ENCODE peak calls at places on chromosome 20, in seven cellular contexts. One of them, this sample, is unnamed. For H3K4me1 and H3K9me3, the result is how much of the 10 kb centered on the place peaks cover.

GRCh38 chr20:50296450-50297375 is 106.1 kb downstream of the CEBPB start:
- DNase-seq in hepatocyte: no peak
- DNase-seq in adrenal gland: no peak
- DNase-seq in thoracic aorta: no peak
- DNase-seq in pancreas: no peak
- DNase-seq in breast epithelium: no peak
- DNase-seq in OCI-LY7: no peak
- DNase-seq in this sample: no peak

GRCh38 chr20:34542439-34542838 is 16.1 kb upstream of the MAP1LC3A start:
- DNase-seq in hepatocyte: no peak
- DNase-seq in adrenal gland: no peak
- DNase-seq in thoracic aorta: no peak
- DNase-seq in pancreas: no peak
- DNase-seq in breast epithelium: no peak
- DNase-seq in OCI-LY7: no peak
- DNase-seq in this sample: no peak

GRCh38 chr20:22559711-22560305 is 24.6 kb downstream of the FOXA2 start:
- DNase-seq in hepatocyte: no peak
- DNase-seq in adrenal gland: no peak
- DNase-seq in thoracic aorta: no peak
- DNase-seq in pancreas: no peak
- DNase-seq in breast epithelium: no peak
- DNase-seq in OCI-LY7: no peak
- DNase-seq in this sample: no peak

GRCh38 chr20:36147707-36148106 is 6.8 kb upstream of the EPB41L1 start:
- DNase-seq in hepatocyte: peak
- DNase-seq in adrenal gland: peak
- DNase-seq in thoracic aorta: no peak
- DNase-seq in pancreas: no peak
- DNase-seq in breast epithelium: no peak
- DNase-seq in OCI-LY7: no peak
- DNase-seq in this sample: no peak

GRCh38 chr20:24993337-24994185 is 1.0 kb upstream of the APMAP start:
- DNase-seq in hepatocyte: peak
- DNase-seq in adrenal gland: no peak
- DNase-seq in thoracic aorta: no peak
- DNase-seq in pancreas: no peak
- DNase-seq in breast epithelium: no peak
- DNase-seq in OCI-LY7: peak
- DNase-seq in this sample: no peak

GRCh38 chr20:24699321-24700165 is 230.1 kb downstream of the SYNDIG1 start:
- DNase-seq in hepatocyte: no peak
- DNase-seq in adrenal gland: no peak
- DNase-seq in thoracic aorta: no peak
- DNase-seq in pancreas: no peak
- DNase-seq in breast epithelium: no peak
- DNase-seq in OCI-LY7: no peak
- DNase-seq in this sample: no peak

GRCh38 chr20:23451956-23452487 is 654 bp downstream of the CST11 start:
- DNase-seq in hepatocyte: peak
- DNase-seq in adrenal gland: no peak
- DNase-seq in thoracic aorta: no peak
- DNase-seq in pancreas: no peak
- DNase-seq in breast epithelium: no peak
- DNase-seq in OCI-LY7: no peak
- DNase-seq in this sample: no peak

GRCh38 chr20:3423126-3423525 is 15.7 kb upstream of the DNAAF9 start:
- DNase-seq in hepatocyte: no peak
- DNase-seq in adrenal gland: no peak
- DNase-seq in thoracic aorta: no peak
- DNase-seq in pancreas: no peak
- DNase-seq in breast epithelium: no peak
- DNase-seq in OCI-LY7: no peak
- DNase-seq in this sample: no peak

GRCh38 chr20:44644384-44645131 is 6.9 kb downstream of the ADA start:
- DNase-seq in hepatocyte: no peak
- DNase-seq in adrenal gland: no peak
- DNase-seq in thoracic aorta: no peak
- DNase-seq in pancreas: no peak
- DNase-seq in breast epithelium: no peak
- DNase-seq in OCI-LY7: peak
- DNase-seq in this sample: no peak

GRCh38 chr20:44295995-44296394 is 15.0 kb downstream of the FITM2 start:
- DNase-seq in hepatocyte: no peak
- DNase-seq in adrenal gland: no peak
- DNase-seq in thoracic aorta: no peak
- DNase-seq in pancreas: no peak
- DNase-seq in breast epithelium: no peak
- DNase-seq in OCI-LY7: no peak
- DNase-seq in this sample: peak

GRCh38 chr20:3752386-3752759 is 15.2 kb downstream of the ADISSP start:
- DNase-seq in hepatocyte: no peak
- DNase-seq in adrenal gland: no peak
- DNase-seq in thoracic aorta: no peak
- DNase-seq in pancreas: no peak
- DNase-seq in breast epithelium: no peak
- DNase-seq in OCI-LY7: no peak
- DNase-seq in this sample: no peak

GRCh38 chr20:13331536-13331935 is 110.5 kb downstream of the ISM1 start:
- DNase-seq in hepatocyte: no peak
- DNase-seq in adrenal gland: no peak
- DNase-seq in thoracic aorta: no peak
- DNase-seq in pancreas: no peak
- DNase-seq in breast epithelium: no peak
- DNase-seq in OCI-LY7: no peak
- DNase-seq in this sample: no peak

GRCh38 chr20:5030348-5031205 is 29.3 kb upstream of the SLC23A2 start:
- DNase-seq in hepatocyte: no peak
- DNase-seq in adrenal gland: no peak
- DNase-seq in thoracic aorta: no peak
- DNase-seq in pancreas: no peak
- DNase-seq in breast epithelium: no peak
- DNase-seq in OCI-LY7: no peak
- DNase-seq in this sample: no peak

GRCh38 chr20:41587523-41587922 is 30.7 kb downstream of the CHD6 start:
- DNase-seq in hepatocyte: no peak
- DNase-seq in adrenal gland: no peak
- DNase-seq in thoracic aorta: no peak
- DNase-seq in pancreas: no peak
- DNase-seq in breast epithelium: no peak
- DNase-seq in OCI-LY7: no peak
- DNase-seq in this sample: no peak

GRCh38 chr20:45017281-45017680 is 51.0 kb downstream of the STK4 start:
- DNase-seq in hepatocyte: no peak
- DNase-seq in adrenal gland: no peak
- DNase-seq in thoracic aorta: no peak
- DNase-seq in pancreas: no peak
- DNase-seq in breast epithelium: no peak
- DNase-seq in OCI-LY7: no peak
- DNase-seq in this sample: no peak

DNA sequence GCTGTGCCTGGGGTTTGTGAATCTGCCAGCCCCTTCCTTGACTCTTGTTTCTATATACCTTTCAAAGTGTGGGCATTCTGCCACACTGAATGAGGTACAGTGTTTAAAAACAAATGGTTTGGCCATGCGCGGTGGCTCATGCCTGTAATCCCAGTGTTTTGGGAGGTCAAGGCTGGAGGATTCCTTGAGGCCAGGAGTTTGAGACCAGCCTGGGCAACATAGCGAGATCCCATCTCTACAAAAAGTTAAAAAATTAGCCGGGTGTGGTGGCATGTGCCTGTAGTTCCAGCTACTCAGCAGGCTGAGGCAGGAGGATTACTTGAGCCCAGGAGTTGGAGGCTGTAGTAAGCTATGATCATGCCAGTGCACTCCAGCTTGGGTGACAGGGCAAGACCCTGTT is 5.8 kb downstream of the FAM83D start:
- DNase-seq in hepatocyte: no peak
- DNase-seq in adrenal gland: no peak
- DNase-seq in thoracic aorta: no peak
- DNase-seq in pancreas: no peak
- DNase-seq in breast epithelium: no peak
- DNase-seq in OCI-LY7: no peak
- DNase-seq in this sample: no peak
- H3K4me1 ChIP-seq in hepatocyte: under half
- H3K4me1 ChIP-seq in adrenal gland: under half
- H3K4me1 ChIP-seq in thoracic aorta: under half
- H3K4me1 ChIP-seq in pancreas: under half
- H3K4me1 ChIP-seq in breast epithelium: under half
- H3K4me1 ChIP-seq in OCI-LY7: half or more
- H3K4me1 ChIP-seq in this sample: under half

DNA sequence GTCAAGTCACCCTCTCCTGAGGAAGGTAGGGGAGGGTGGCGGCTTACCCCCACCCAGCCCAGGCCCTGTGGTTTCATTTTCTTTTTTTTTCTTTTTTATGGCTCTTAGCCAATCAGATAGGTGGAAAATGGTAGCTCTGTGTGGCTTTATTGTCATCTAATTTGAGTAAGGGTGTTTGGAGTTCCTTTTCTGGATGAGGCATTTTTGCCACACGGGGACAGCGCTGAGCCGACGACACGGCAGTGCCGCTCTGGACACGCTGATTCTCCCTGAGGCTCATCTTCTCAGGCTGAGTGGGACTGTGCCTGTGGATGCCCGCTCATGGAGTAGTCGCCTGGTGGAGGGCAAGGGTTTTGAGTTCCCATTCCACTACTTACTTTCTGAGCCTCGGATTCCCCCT is 37.6 kb upstream of the ANGPT4 start:
- DNase-seq in hepatocyte: no peak
- DNase-seq in adrenal gland: no peak
- DNase-seq in thoracic aorta: no peak
- DNase-seq in pancreas: no peak
- DNase-seq in breast epithelium: no peak
- DNase-seq in OCI-LY7: no peak
- DNase-seq in this sample: no peak
- TF ChIP-seq CTCF in hepatocyte: peak
- TF ChIP-seq CTCF in adrenal gland: peak
- TF ChIP-seq CTCF in thoracic aorta: no peak
- TF ChIP-seq CTCF in pancreas: no peak
- TF ChIP-seq CTCF in breast epithelium: peak
- TF ChIP-seq CTCF in OCI-LY7: no peak
- TF ChIP-seq CTCF in this sample: no peak

GRCh38 chr20:60507087-60507684 is 549.0 kb downstream of the CDH26 start:
- DNase-seq in hepatocyte: no peak
- DNase-seq in adrenal gland: no peak
- DNase-seq in thoracic aorta: no peak
- DNase-seq in pancreas: no peak
- DNase-seq in breast epithelium: no peak
- DNase-seq in OCI-LY7: no peak
- DNase-seq in this sample: no peak

GRCh38 chr20:60516442-60516841 is 558.2 kb downstream of the CDH26 start:
- DNase-seq in hepatocyte: no peak
- DNase-seq in adrenal gland: no peak
- DNase-seq in thoracic aorta: no peak
- DNase-seq in pancreas: no peak
- DNase-seq in breast epithelium: no peak
- DNase-seq in OCI-LY7: no peak
- DNase-seq in this sample: no peak

GRCh38 chr20:60510356-60510755 is 552.1 kb downstream of the CDH26 start:
- DNase-seq in hepatocyte: no peak
- DNase-seq in adrenal gland: no peak
- DNase-seq in thoracic aorta: no peak
- DNase-seq in pancreas: no peak
- DNase-seq in breast epithelium: no peak
- DNase-seq in OCI-LY7: no peak
- DNase-seq in this sample: no peak

DNA sequence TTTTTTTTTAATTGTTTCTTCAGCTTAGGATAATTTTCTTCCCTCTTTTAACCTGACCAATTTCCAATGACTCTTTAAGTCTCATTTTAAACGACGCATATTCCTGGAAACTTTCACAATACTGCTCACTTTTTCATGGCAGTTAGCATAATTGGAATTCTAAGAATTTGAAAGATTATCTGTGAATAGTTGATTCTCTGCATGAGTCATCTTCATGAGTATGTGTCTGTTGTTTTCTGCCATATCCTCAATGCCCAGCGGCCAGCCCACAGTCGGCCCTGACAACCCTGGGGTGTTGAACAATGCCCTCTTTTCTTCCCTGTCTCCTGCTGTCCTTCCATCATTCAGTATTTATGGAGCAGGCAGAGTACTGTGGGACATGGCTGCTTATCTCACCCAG is 554.2 kb downstream of the CDH26 start:
- DNase-seq in hepatocyte: no peak
- DNase-seq in adrenal gland: no peak
- DNase-seq in thoracic aorta: no peak
- DNase-seq in pancreas: no peak
- DNase-seq in breast epithelium: no peak
- DNase-seq in OCI-LY7: no peak
- DNase-seq in this sample: no peak
- H3K9me3 ChIP-seq in hepatocyte: under half
- H3K9me3 ChIP-seq in adrenal gland: under half
- H3K9me3 ChIP-seq in thoracic aorta: under half
- H3K9me3 ChIP-seq in pancreas: under half
- H3K9me3 ChIP-seq in breast epithelium: under half
- H3K9me3 ChIP-seq in OCI-LY7: under half
- H3K9me3 ChIP-seq in this sample: under half

GRCh38 chr20:47330071-47330470 is 26.4 kb downstream of the ZMYND8 start:
- DNase-seq in hepatocyte: no peak
- DNase-seq in adrenal gland: no peak
- DNase-seq in thoracic aorta: no peak
- DNase-seq in pancreas: no peak
- DNase-seq in breast epithelium: no peak
- DNase-seq in OCI-LY7: no peak
- DNase-seq in this sample: no peak

GRCh38 chr20:47326718-47327137 is 29.8 kb downstream of the ZMYND8 start:
- DNase-seq in hepatocyte: no peak
- DNase-seq in adrenal gland: no peak
- DNase-seq in thoracic aorta: no peak
- DNase-seq in pancreas: no peak
- DNase-seq in breast epithelium: no peak
- DNase-seq in OCI-LY7: no peak
- DNase-seq in this sample: no peak

GRCh38 chr20:47327711-47328110 is 28.8 kb downstream of the ZMYND8 start:
- DNase-seq in hepatocyte: no peak
- DNase-seq in adrenal gland: no peak
- DNase-seq in thoracic aorta: no peak
- DNase-seq in pancreas: no peak
- DNase-seq in breast epithelium: no peak
- DNase-seq in OCI-LY7: no peak
- DNase-seq in this sample: no peak

GRCh38 chr20:47330933-47331708 is 25.4 kb downstream of the ZMYND8 start:
- DNase-seq in hepatocyte: peak
- DNase-seq in adrenal gland: peak
- DNase-seq in thoracic aorta: no peak
- DNase-seq in pancreas: no peak
- DNase-seq in breast epithelium: no peak
- DNase-seq in OCI-LY7: no peak
- DNase-seq in this sample: no peak

DNA sequence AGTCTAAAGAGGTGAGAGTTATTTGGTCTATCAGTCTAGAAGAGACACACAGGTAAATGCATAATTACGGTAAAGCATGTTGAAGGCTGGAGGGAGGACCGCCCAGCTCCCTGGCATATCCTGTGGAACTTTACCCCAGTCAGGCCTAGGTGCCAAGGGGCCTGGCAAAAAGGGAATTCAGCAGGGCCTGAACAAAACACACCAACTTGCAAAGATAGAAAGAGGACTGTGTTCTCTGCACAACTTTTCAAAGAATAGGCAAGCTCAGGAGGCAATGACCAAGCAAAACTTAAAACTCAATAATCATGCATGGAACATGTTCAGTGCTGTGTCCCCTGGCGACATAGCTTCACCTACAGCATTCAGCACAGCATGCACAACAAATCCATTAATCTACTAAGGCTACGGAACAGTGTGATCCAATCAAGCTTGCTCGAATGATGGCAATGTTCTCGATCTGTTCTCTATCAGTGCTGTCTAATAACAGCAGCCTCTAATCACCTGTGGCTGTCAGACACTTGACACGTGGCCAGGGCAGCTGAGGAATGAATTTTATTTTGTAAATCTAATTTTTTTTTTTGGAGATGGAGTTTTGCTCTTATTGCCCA is 27.6 kb downstream of the ZMYND8 start:
- DNase-seq in hepatocyte: no peak
- DNase-seq in adrenal gland: no peak
- DNase-seq in thoracic aorta: no peak
- DNase-seq in pancreas: no peak
- DNase-seq in breast epithelium: no peak
- DNase-seq in OCI-LY7: no peak
- DNase-seq in this sample: peak
- H3K4me1 ChIP-seq in hepatocyte: under half
- H3K4me1 ChIP-seq in adrenal gland: half or more
- H3K4me1 ChIP-seq in thoracic aorta: half or more
- H3K4me1 ChIP-seq in pancreas: under half
- H3K4me1 ChIP-seq in breast epithelium: under half
- H3K4me1 ChIP-seq in OCI-LY7: under half
- H3K4me1 ChIP-seq in this sample: under half